ENCODE peak calls at places on chromosomes 3 and 15, in five cellular contexts. Q, L, D, R and B are unnamed samples.

GRCh38 chr3:111577798-111578685 is 17.1 kb downstream of the ZBED2 start:
- DNase-seq in L (peak), R (no peak), Q (no peak), D (no peak), B (peak)

GRCh38 chr3:16476636-16477035 is 36.9 kb downstream of the RFTN1 start:
- DNase-seq in L (peak), Q (no peak), D (no peak), R (no peak), B (peak)

GRCh38 chr3:38031022-38031994 is 1.9 kb upstream of the PLCD1 start:
- DNase-seq in L (no peak), R (peak), D (no peak), Q (peak), B (no peak)

GRCh38 chr3:100796556-100796955 is 87.3 kb downstream of the TFG start:
- DNase-seq in L (no peak), R (no peak), Q (no peak), D (no peak), B (no peak)

GRCh38 chr3:10366681-10367101 is 45.8 kb upstream of the SEC13 start:
- DNase-seq in L (peak), R (no peak), Q (no peak), D (no peak), B (peak)

GRCh38 chr15:69081310-69082004 is 67.0 kb downstream of the NOX5 start:
- DNase-seq in L (no peak), Q (no peak), R (no peak), D (no peak), B (peak)

GRCh38 chr15:48463366-48463880 is 132.2 kb downstream of the DUT start:
- DNase-seq in D (no peak), R (no peak), Q (no peak), L (no peak), B (no peak)

GRCh38 chr3:120425877-120426276 is 24.9 kb downstream of the FSTL1 start:
- DNase-seq in L (no peak), D (no peak), Q (no peak), R (no peak), B (peak)

GRCh38 chr15:64521726-64522164 is 61.4 kb downstream of the ZNF609 start:
- DNase-seq in D (peak), L (no peak), Q (no peak), R (peak), B (no peak)

DNA sequence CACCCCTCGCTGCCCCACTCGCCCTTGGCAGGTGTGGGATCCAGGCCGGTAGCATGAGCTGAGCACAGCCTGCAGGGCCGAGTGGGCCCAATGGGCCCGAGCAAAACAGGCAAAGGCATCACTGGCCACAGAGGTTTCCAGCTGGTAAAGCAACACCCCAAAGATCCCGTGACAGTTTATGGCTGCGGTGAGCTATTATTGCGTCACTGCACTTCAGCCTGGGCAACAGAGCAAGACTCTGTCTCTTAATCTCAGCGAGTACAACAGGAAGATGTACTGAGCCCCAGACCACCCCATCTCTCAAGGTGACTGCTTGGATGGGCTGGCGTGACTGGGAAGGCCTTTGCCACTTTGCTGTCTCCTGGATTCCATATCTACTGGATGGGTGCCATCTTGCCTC is 4.3 kb downstream of the JMJD7 start:
- DNase-seq in D (no peak), R (no peak), Q (no peak), L (no peak), B (no peak)
- TF ChIP-seq CTCF in D (no peak), R (no peak), Q (no peak), L (no peak), B (no peak)

GRCh38 chr3:64022451-64023186 is 675 bp downstream of the PSMD6 start:
- DNase-seq in R (no peak), D (no peak), Q (no peak), L (no peak), B (no peak)

GRCh38 chr3:64026346-64026745 is 3.1 kb upstream of the PSMD6 start:
- DNase-seq in R (no peak), L (no peak), D (no peak), Q (no peak), B (no peak)

GRCh38 chr3:64027708-64028107 is 4.4 kb upstream of the PSMD6 start:
- DNase-seq in Q (no peak), L (no peak), D (no peak), R (no peak), B (no peak)

GRCh38 chr3:64023187-64023860 is at the start of gene PSMD6:
- DNase-seq in D (peak), L (no peak), Q (peak), R (peak), B (peak)

DNA sequence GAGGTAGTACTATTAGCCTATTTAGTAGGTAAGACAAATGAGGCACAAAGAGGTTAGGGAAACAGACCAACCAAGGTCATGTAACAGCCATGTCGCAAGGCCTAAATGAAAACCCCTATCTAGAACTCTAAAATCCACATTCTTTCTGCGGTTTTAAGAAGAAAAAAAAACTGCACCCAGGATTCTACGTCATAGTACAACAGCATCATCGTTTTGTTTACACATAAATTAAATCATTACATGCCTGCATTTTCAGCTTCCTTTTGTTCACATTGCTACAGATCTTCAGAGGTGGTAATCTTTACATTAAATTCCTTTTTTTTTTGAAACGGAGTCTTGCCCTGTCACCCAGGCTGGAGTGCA is 548 bp upstream of the PSMD6 start:
- DNase-seq in D (no peak), R (no peak), L (no peak), Q (no peak), B (no peak)
- H3K4me3 ChIP-seq in D (peak), R (peak), L (no peak), Q (peak), B (peak)

GRCh38 chr3:54150864-54151467 is 28.6 kb downstream of the CACNA2D3 start:
- DNase-seq in Q (no peak), L (no peak), D (no peak), R (no peak), B (no peak)

GRCh38 chr3:54146383-54147239 is 24.3 kb downstream of the CACNA2D3 start:
- DNase-seq in L (no peak), D (peak), R (peak), Q (peak), B (no peak)
- TF ChIP-seq CTCF in L (peak), D (peak), R (no peak), Q (peak), B (peak)

GRCh38 chr15:31437686-31438085 is 111.1 kb downstream of the KLF13 start:
- DNase-seq in R (no peak), Q (no peak), L (no peak), D (no peak), B (no peak)

GRCh38 chr15:31438601-31439265 is 112.1 kb downstream of the KLF13 start:
- DNase-seq in Q (peak), D (no peak), L (no peak), R (no peak), B (no peak)

GRCh38 chr15:31440754-31441298 is 114.2 kb downstream of the KLF13 start:
- DNase-seq in Q (peak), L (no peak), D (no peak), R (peak), B (no peak)

GRCh38 chr15:31442203-31443090 is 115.8 kb downstream of the KLF13 start:
- DNase-seq in R (peak), D (no peak), Q (no peak), L (peak), B (peak)

GRCh38 chr15:31439328-31439727 is 112.7 kb downstream of the KLF13 start:
- DNase-seq in Q (no peak), R (no peak), D (no peak), L (no peak), B (no peak)
- H3K4me3 ChIP-seq in Q (no peak), R (no peak), D (no peak), L (no peak), B (no peak)

GRCh38 chr3:152508705-152509104 is 240.0 kb downstream of the MBNL1 start:
- DNase-seq in L (no peak), R (no peak), Q (no peak), D (no peak), B (peak)
- TF ChIP-seq CTCF in L (no peak), R (no peak), Q (peak), D (no peak), B (no peak)

GRCh38 chr3:31561891-31562290 is 29.2 kb downstream of the STT3B start:
- DNase-seq in R (no peak), L (no peak), D (no peak), Q (no peak), B (no peak)

GRCh38 chr3:31562525-31562924 is 29.8 kb downstream of the STT3B start:
- DNase-seq in D (no peak), R (no peak), L (no peak), Q (peak), B (no peak)

GRCh38 chr3:31567036-31567435 is 34.3 kb downstream of the STT3B start:
- DNase-seq in L (no peak), R (no peak), Q (no peak), D (no peak), B (no peak)

GRCh38 chr3:31568649-31569048 is 35.9 kb downstream of the STT3B start:
- DNase-seq in D (no peak), L (no peak), R (no peak), Q (no peak), B (no peak)

GRCh38 chr3:31565288-31565687 is 32.6 kb downstream of the STT3B start:
- DNase-seq in R (no peak), L (no peak), Q (no peak), D (no peak), B (no peak)
- H3K4me3 ChIP-seq in R (no peak), L (no peak), Q (no peak), D (no peak), B (no peak)